ENCODE peak calls at places on chromosomes 4 and X, in four cellular contexts. G, O, L and Q are unnamed samples.

GRCh38 chr4:155590751-155591150 is 75.9 kb upstream of the GUCY1A1 start:
- DNase-seq in G (peak; percentile 19), O (no peak), L (no peak), Q (no peak)

GRCh38 chr4:128524311-128524710 is 236.7 kb upstream of the PGRMC2 start:
- DNase-seq in L (peak; percentile 91), O (no peak), G (peak; percentile 39), Q (peak; percentile 72)

GRCh38 chrX:13029831-13030771 is 14.3 kb downstream of the FAM9C start:
- DNase-seq in O (no peak), L (no peak), G (peak; percentile 72), Q (no peak)

GRCh38 chr4:83771113-83771705 is 235.3 kb downstream of the GPAT3 start:
- DNase-seq in O (peak; percentile 17), G (peak; percentile 71), L (peak; percentile 55), Q (peak; percentile 73)

GRCh38 chr4:147530153-147530552 is 49.3 kb downstream of the EDNRA start:
- DNase-seq in L (no peak), G (no peak), O (no peak), Q (no peak)

GRCh38 chr4:182301736-182302135 is 58.5 kb downstream of the TENM3 start:
- DNase-seq in G (no peak), O (no peak), L (no peak), Q (no peak)

GRCh38 chr4:8108991-8109390 is 49.6 kb downstream of the ABLIM2 start:
- DNase-seq in G (no peak), O (no peak), L (no peak), Q (no peak)

GRCh38 chr4:128653514-128654420 is 155.7 kb upstream of the JADE1 start:
- DNase-seq in G (peak; percentile 84), L (peak; percentile 61), O (peak; percentile 32), Q (no peak)

GRCh38 chr4:66853845-66854244 is 691.5 kb downstream of the CENPC start:
- DNase-seq in G (no peak), O (no peak), L (no peak), Q (no peak)

GRCh38 chr4:150278206-150278605 is 200.0 kb downstream of the DCLK2 start:
- DNase-seq in O (no peak), L (no peak), G (no peak), Q (no peak)

GRCh38 chr4:161714022-161714751 is 449.6 kb downstream of the FSTL5 start:
- DNase-seq in L (peak; percentile 94), G (no peak), O (peak; percentile 12), Q (no peak)

GRCh38 chr4:77155631-77156345 is 1.2 kb upstream of the CCNG2 start:
- DNase-seq in L (no peak), G (no peak), O (peak; percentile 6), Q (no peak)

GRCh38 chrX:8043121-8043520 is 115.9 kb upstream of the PNPLA4 start:
- DNase-seq in L (no peak), O (no peak), G (no peak), Q (peak; percentile 49)

GRCh38 chrX:135973025-135973547 is 702 bp downstream of the MMGT1 start:
- DNase-seq in L (peak; percentile 15), O (no peak), G (peak; percentile 19), Q (peak; percentile 41)

GRCh38 chr4:58732973-58733372 is 1622.8 kb upstream of the IGFBP7 start:
- DNase-seq in O (no peak), G (no peak), L (no peak), Q (no peak)

GRCh38 chr4:47109379-47109778 is 78.0 kb downstream of the GABRB1 start:
- DNase-seq in L (no peak), G (no peak), O (no peak), Q (no peak)

GRCh38 chr4:22643952-22644351 is 48.8 kb upstream of the GBA3 start:
- DNase-seq in O (no peak), L (no peak), G (no peak), Q (no peak)

GRCh38 chr4:6427439-6428090 is 44.8 kb downstream of the PPP2R2C start:
- DNase-seq in G (no peak), O (no peak), L (no peak), Q (no peak)

GRCh38 chr4:69874507-69874906 is 14.6 kb upstream of the SULT1E1 start:
- DNase-seq in L (no peak), G (no peak), O (no peak), Q (peak; percentile 40)

GRCh38 chr4:19309365-19309764 is 942.3 kb upstream of the SLIT2 start:
- DNase-seq in L (peak; percentile 77), O (no peak), G (peak; percentile 18), Q (no peak)

GRCh38 chr4:187370918-187371317 is 624.7 kb upstream of the ZFP42 start:
- DNase-seq in L (no peak), G (no peak), O (no peak), Q (no peak)

GRCh38 chr4:174209296-174209695 is 74.2 kb downstream of the FBXO8 start:
- DNase-seq in G (no peak), L (no peak), O (no peak), Q (no peak)

GRCh38 chr4:125316391-125316780 is 1.6 kb downstream of the FAT4 start:
- DNase-seq in O (no peak), G (peak; percentile 57), L (no peak), Q (no peak)

GRCh38 chrX:21840199-21840557 is 761 bp downstream of the MBTPS2 start:
- DNase-seq in G (no peak), L (peak; percentile 12), O (no peak), Q (no peak)

GRCh38 chr4:10461091-10461849 is 4.0 kb upstream of the ZNF518B start:
- DNase-seq in L (peak; percentile 67), O (no peak), G (peak; percentile 91), Q (peak; percentile 90)

GRCh38 chr4:52057196-52057595 is 6.1 kb downstream of the SPATA18 start:
- DNase-seq in G (no peak), O (no peak), L (peak; percentile 47), Q (no peak)

GRCh38 chr4:144650311-144650820 is 4.4 kb downstream of the HHIP start:
- DNase-seq in O (peak; percentile 14), L (no peak), G (no peak), Q (no peak)

GRCh38 chrX:13463608-13464007 is 105.8 kb upstream of the EGFL6 start:
- DNase-seq in G (peak; percentile 79), O (peak; percentile 91), L (peak; percentile 95), Q (no peak)

GRCh38 chrX:31706456-31706855 is 634.6 kb upstream of the FTHL17 start:
- DNase-seq in L (peak; percentile 2), O (no peak), G (peak; percentile 4), Q (peak; percentile 0)

GRCh38 chr4:123060039-123060770 is 137.8 kb upstream of the NUDT6 start:
- DNase-seq in L (no peak), O (no peak), G (no peak), Q (no peak)

GRCh38 chr4:133559987-133560386 is 410.9 kb downstream of the PCDH10 start:
- DNase-seq in O (no peak), G (peak; percentile 11), L (no peak), Q (no peak)

GRCh38 chr4:14752341-14753046 is 249.8 kb upstream of the CPEB2 start:
- DNase-seq in L (no peak), G (no peak), O (no peak), Q (no peak)

GRCh38 chr4:98976716-98977115 is 18.8 kb upstream of the METAP1 start:
- DNase-seq in G (no peak), O (no peak), L (peak; percentile 71), Q (peak; percentile 87)

GRCh38 chr4:96742332-96743014 is 902.6 kb downstream of the PDHA2 start:
- DNase-seq in O (no peak), G (no peak), L (no peak), Q (no peak)

GRCh38 chr4:8610858-8611610 is 18.5 kb downstream of the CPZ start:
- DNase-seq in L (no peak), O (no peak), G (no peak), Q (no peak)